ENCODE peak calls at places on chromosomes 3 and 15, in seven cellular contexts. One of them, this sample, is unnamed.

GRCh38 chr15:75790631-75791336 is 52.5 kb upstream of the UBE2Q2 start:
- DNase-seq in stimulated activated CD4-positive, alpha-beta T cell treated with anti-CD3 and anti-CD28 coated beads, Interleukin-1b, Interleukin-23, amount 100 ng/mL, for 24 hours: no peak
- DNase-seq in kidney: no peak
- DNase-seq in ELR: no peak
- DNase-seq in T-helper 2 cell: no peak
- DNase-seq in esophagus squamous epithelium: no peak
- DNase-seq in AG04450: no peak
- DNase-seq in this sample: no peak

GRCh38 chr3:31502803-31503221 is 29.9 kb upstream of the STT3B start:
- DNase-seq in stimulated activated CD4-positive, alpha-beta T cell treated with anti-CD3 and anti-CD28 coated beads, Interleukin-1b, Interleukin-23, amount 100 ng/mL, for 24 hours: no peak
- DNase-seq in kidney: no peak
- DNase-seq in ELR: no peak
- DNase-seq in T-helper 2 cell: no peak
- DNase-seq in esophagus squamous epithelium: no peak
- DNase-seq in AG04450: no peak
- DNase-seq in this sample: no peak

GRCh38 chr15:79341361-79341760 is 30.4 kb downstream of the TMED3 start:
- DNase-seq in stimulated activated CD4-positive, alpha-beta T cell treated with anti-CD3 and anti-CD28 coated beads, Interleukin-1b, Interleukin-23, amount 100 ng/mL, for 24 hours: no peak
- DNase-seq in kidney: no peak
- DNase-seq in ELR: no peak
- DNase-seq in T-helper 2 cell: no peak
- DNase-seq in esophagus squamous epithelium: no peak
- DNase-seq in AG04450: no peak
- DNase-seq in this sample: no peak

GRCh38 chr15:62658498-62658897 is 384.0 kb upstream of the TPM1 start:
- DNase-seq in stimulated activated CD4-positive, alpha-beta T cell treated with anti-CD3 and anti-CD28 coated beads, Interleukin-1b, Interleukin-23, amount 100 ng/mL, for 24 hours: no peak
- DNase-seq in kidney: no peak
- DNase-seq in ELR: peak; percentile 38
- DNase-seq in T-helper 2 cell: no peak
- DNase-seq in esophagus squamous epithelium: no peak
- DNase-seq in AG04450: no peak
- DNase-seq in this sample: no peak

GRCh38 chr3:150020527-150020926 is 49.8 kb upstream of the PFN2 start:
- DNase-seq in stimulated activated CD4-positive, alpha-beta T cell treated with anti-CD3 and anti-CD28 coated beads, Interleukin-1b, Interleukin-23, amount 100 ng/mL, for 24 hours: no peak
- DNase-seq in kidney: no peak
- DNase-seq in ELR: peak; percentile 88
- DNase-seq in T-helper 2 cell: no peak
- DNase-seq in esophagus squamous epithelium: no peak
- DNase-seq in AG04450: peak; percentile 32
- DNase-seq in this sample: no peak

GRCh38 chr15:40108061-40108854 is 421 bp downstream of the BMF start:
- DNase-seq in stimulated activated CD4-positive, alpha-beta T cell treated with anti-CD3 and anti-CD28 coated beads, Interleukin-1b, Interleukin-23, amount 100 ng/mL, for 24 hours: no peak
- DNase-seq in kidney: no peak
- DNase-seq in ELR: peak; percentile 55
- DNase-seq in T-helper 2 cell: no peak
- DNase-seq in esophagus squamous epithelium: no peak
- DNase-seq in AG04450: no peak
- DNase-seq in this sample: peak; percentile 42

GRCh38 chr3:16055606-16056209 is 118.8 kb upstream of the GALNT15 start:
- DNase-seq in stimulated activated CD4-positive, alpha-beta T cell treated with anti-CD3 and anti-CD28 coated beads, Interleukin-1b, Interleukin-23, amount 100 ng/mL, for 24 hours: no peak
- DNase-seq in kidney: no peak
- DNase-seq in ELR: no peak
- DNase-seq in T-helper 2 cell: no peak
- DNase-seq in esophagus squamous epithelium: no peak
- DNase-seq in AG04450: no peak
- DNase-seq in this sample: no peak

GRCh38 chr3:67578416-67578815 is 76.0 kb downstream of the SUCLG2 start:
- DNase-seq in stimulated activated CD4-positive, alpha-beta T cell treated with anti-CD3 and anti-CD28 coated beads, Interleukin-1b, Interleukin-23, amount 100 ng/mL, for 24 hours: no peak
- DNase-seq in kidney: no peak
- DNase-seq in ELR: no peak
- DNase-seq in T-helper 2 cell: no peak
- DNase-seq in esophagus squamous epithelium: no peak
- DNase-seq in AG04450: no peak
- DNase-seq in this sample: no peak

GRCh38 chr3:20148456-20148855 is 37.5 kb downstream of the SGO1 start:
- DNase-seq in stimulated activated CD4-positive, alpha-beta T cell treated with anti-CD3 and anti-CD28 coated beads, Interleukin-1b, Interleukin-23, amount 100 ng/mL, for 24 hours: no peak
- DNase-seq in kidney: no peak
- DNase-seq in ELR: no peak
- DNase-seq in T-helper 2 cell: no peak
- DNase-seq in esophagus squamous epithelium: no peak
- DNase-seq in AG04450: no peak
- DNase-seq in this sample: no peak

GRCh38 chr3:131730581-131730980 is 227.8 kb upstream of the MRPL3 start:
- DNase-seq in stimulated activated CD4-positive, alpha-beta T cell treated with anti-CD3 and anti-CD28 coated beads, Interleukin-1b, Interleukin-23, amount 100 ng/mL, for 24 hours: no peak
- DNase-seq in kidney: no peak
- DNase-seq in ELR: no peak
- DNase-seq in T-helper 2 cell: no peak
- DNase-seq in esophagus squamous epithelium: no peak
- DNase-seq in AG04450: no peak
- DNase-seq in this sample: no peak

GRCh38 chr15:28961391-28961790 is 75.6 kb downstream of the APBA2 start:
- DNase-seq in stimulated activated CD4-positive, alpha-beta T cell treated with anti-CD3 and anti-CD28 coated beads, Interleukin-1b, Interleukin-23, amount 100 ng/mL, for 24 hours: no peak
- DNase-seq in kidney: no peak
- DNase-seq in ELR: no peak
- DNase-seq in T-helper 2 cell: no peak
- DNase-seq in esophagus squamous epithelium: no peak
- DNase-seq in AG04450: no peak
- DNase-seq in this sample: no peak

GRCh38 chr3:153927107-153927506 is 194.1 kb upstream of the ARHGEF26 start:
- DNase-seq in stimulated activated CD4-positive, alpha-beta T cell treated with anti-CD3 and anti-CD28 coated beads, Interleukin-1b, Interleukin-23, amount 100 ng/mL, for 24 hours: no peak
- DNase-seq in kidney: no peak
- DNase-seq in ELR: peak; percentile 63
- DNase-seq in T-helper 2 cell: no peak
- DNase-seq in esophagus squamous epithelium: no peak
- DNase-seq in AG04450: peak; percentile 16
- DNase-seq in this sample: peak; percentile 86

GRCh38 chr15:70494861-70495571 is 268.3 kb downstream of the UACA start:
- DNase-seq in stimulated activated CD4-positive, alpha-beta T cell treated with anti-CD3 and anti-CD28 coated beads, Interleukin-1b, Interleukin-23, amount 100 ng/mL, for 24 hours: no peak
- DNase-seq in kidney: no peak
- DNase-seq in ELR: peak; percentile 97
- DNase-seq in T-helper 2 cell: no peak
- DNase-seq in esophagus squamous epithelium: no peak
- DNase-seq in AG04450: peak; percentile 82
- DNase-seq in this sample: peak; percentile 60

GRCh38 chr3:124685481-124685880 is 44.8 kb upstream of the UMPS start:
- DNase-seq in stimulated activated CD4-positive, alpha-beta T cell treated with anti-CD3 and anti-CD28 coated beads, Interleukin-1b, Interleukin-23, amount 100 ng/mL, for 24 hours: no peak
- DNase-seq in kidney: no peak
- DNase-seq in ELR: peak; percentile 20
- DNase-seq in T-helper 2 cell: no peak
- DNase-seq in esophagus squamous epithelium: no peak
- DNase-seq in AG04450: no peak
- DNase-seq in this sample: no peak

GRCh38 chr15:70101459-70102113 is 3.9 kb upstream of the TLE3 start:
- DNase-seq in stimulated activated CD4-positive, alpha-beta T cell treated with anti-CD3 and anti-CD28 coated beads, Interleukin-1b, Interleukin-23, amount 100 ng/mL, for 24 hours: no peak
- DNase-seq in kidney: no peak
- DNase-seq in ELR: peak; percentile 81
- DNase-seq in T-helper 2 cell: no peak
- DNase-seq in esophagus squamous epithelium: no peak
- DNase-seq in AG04450: peak; percentile 89
- DNase-seq in this sample: peak; percentile 97

GRCh38 chr3:171801738-171802600 is 8.3 kb downstream of the PLD1 start:
- DNase-seq in stimulated activated CD4-positive, alpha-beta T cell treated with anti-CD3 and anti-CD28 coated beads, Interleukin-1b, Interleukin-23, amount 100 ng/mL, for 24 hours: no peak
- DNase-seq in kidney: no peak
- DNase-seq in ELR: peak; percentile 86
- DNase-seq in T-helper 2 cell: no peak
- DNase-seq in esophagus squamous epithelium: no peak
- DNase-seq in AG04450: peak; percentile 68
- DNase-seq in this sample: no peak

GRCh38 chr15:23574742-23575141 is 9.3 kb downstream of the MKRN3 start:
- DNase-seq in stimulated activated CD4-positive, alpha-beta T cell treated with anti-CD3 and anti-CD28 coated beads, Interleukin-1b, Interleukin-23, amount 100 ng/mL, for 24 hours: no peak
- DNase-seq in kidney: no peak
- DNase-seq in ELR: no peak
- DNase-seq in T-helper 2 cell: no peak
- DNase-seq in esophagus squamous epithelium: no peak
- DNase-seq in AG04450: no peak
- DNase-seq in this sample: no peak